ENCODE peak calls at places on chromosomes 11 and 22, in six cellular contexts. T is spleen, A is vagina, W is sigmoid colon, I is K562, B is HCT116. Z is an unnamed sample.

GRCh38 chr11:130476200-130476921 is 27.9 kb downstream of the ADAMTS15 start:
- DNase-seq in T (no peak), A (peak; percentile 55), W (no peak), I (no peak), B (no peak), Z (no peak)

GRCh38 chr22:44145544-44145943 is 35.2 kb upstream of the PARVG start:
- DNase-seq in T (no peak), A (no peak), W (peak; percentile 84), I (no peak), B (no peak), Z (no peak)

GRCh38 chr11:13679768-13680167 is 11.3 kb downstream of the FAR1 start:
- DNase-seq in T (no peak), A (no peak), W (no peak), I (no peak), B (no peak), Z (no peak)

GRCh38 chr11:132670921-132671675 is 861.2 kb downstream of the OPCML start:
- DNase-seq in T (no peak), A (no peak), W (no peak), I (no peak), B (no peak), Z (no peak)

GRCh38 chr11:14094481-14095037 is 132.0 kb downstream of the SPON1 start:
- DNase-seq in T (no peak), A (no peak), W (no peak), I (no peak), B (no peak), Z (no peak)

GRCh38 chr11:126185200-126186030 is 26.0 kb downstream of the RPUSD4 start:
- DNase-seq in T (peak; percentile 48), A (no peak), W (no peak), I (no peak), B (no peak), Z (peak; percentile 28)

GRCh38 chr22:24441406-24442351 is 14.3 kb downstream of the ADORA2A start:
- DNase-seq in T (no peak), A (no peak), W (no peak), I (no peak), B (no peak), Z (no peak)

GRCh38 chr11:119584193-119585037 is 144.6 kb downstream of the NECTIN1 start:
- DNase-seq in T (no peak), A (no peak), W (peak; percentile 68), I (peak; percentile 77), B (no peak), Z (peak; percentile 95)

GRCh38 chr22:50319503-50319951 is 7.3 kb downstream of the DENND6B start:
- DNase-seq in T (peak; percentile 78), A (no peak), W (no peak), I (no peak), B (no peak), Z (no peak)

GRCh38 chr11:47992959-47993820 is 12.8 kb downstream of the PTPRJ start:
- DNase-seq in T (peak; percentile 39), A (no peak), W (no peak), I (peak; percentile 66), B (peak; percentile 72), Z (no peak)

GRCh38 chr11:121418625-121419114 is 33.4 kb upstream of the SORL1 start:
- DNase-seq in T (peak; percentile 88), A (no peak), W (no peak), I (no peak), B (no peak), Z (no peak)

GRCh38 chr22:22030493-22031182 is 48.1 kb upstream of the TOP3B start:
- DNase-seq in T (peak; percentile 88), A (no peak), W (no peak), I (peak; percentile 69), B (no peak), Z (peak; percentile 47)

GRCh38 chr22:17969732-17970131 is 54.6 kb downstream of the MICAL3 start:
- DNase-seq in T (peak; percentile 54), A (no peak), W (no peak), I (no peak), B (no peak), Z (no peak)

GRCh38 chr22:38788417-38788816 is 5.5 kb downstream of the DNAL4 start:
- DNase-seq in T (no peak), A (no peak), W (peak; percentile 79), I (no peak), B (no peak), Z (no peak)

GRCh38 chr11:72084960-72085359 is 4.3 kb downstream of the LRRC51 start:
- DNase-seq in T (no peak), A (no peak), W (no peak), I (no peak), B (no peak), Z (no peak)

GRCh38 chr11:119478711-119479285 is 55.8 kb upstream of the THY1 start:
- DNase-seq in T (no peak), A (peak; percentile 49), W (no peak), I (no peak), B (no peak), Z (peak; percentile 37)

GRCh38 chr22:42347281-42347824 is 76.9 kb upstream of the TCF20 start:
- DNase-seq in T (no peak), A (no peak), W (no peak), I (no peak), B (no peak), Z (no peak)

GRCh38 chr22:39932918-39933649 is 27.1 kb upstream of the TMA7B start:
- DNase-seq in T (no peak), A (no peak), W (no peak), I (peak; percentile 69), B (peak; percentile 35), Z (peak; percentile 95)

GRCh38 chr11:86116996-86117705 is 48.3 kb upstream of the PICALM start:
- DNase-seq in T (no peak), A (no peak), W (no peak), I (no peak), B (no peak), Z (no peak)

GRCh38 chr11:10328314-10329090 is 23.6 kb downstream of the ADM start:
- DNase-seq in T (no peak), A (no peak), W (no peak), I (no peak), B (no peak), Z (no peak)

GRCh38 chr11:90656171-90656570 is 433.3 kb upstream of the CHORDC1 start:
- DNase-seq in T (no peak), A (no peak), W (no peak), I (no peak), B (no peak), Z (peak; percentile 20)

GRCh38 chr11:125167292-125167953 is 2.9 kb downstream of the PKNOX2 start:
- DNase-seq in T (peak; percentile 72), A (no peak), W (peak; percentile 77), I (no peak), B (no peak), Z (peak; percentile 76)

GRCh38 chr11:57637626-57638004 is 12.1 kb downstream of the YPEL4 start:
- DNase-seq in T (no peak), A (no peak), W (no peak), I (no peak), B (no peak), Z (peak; percentile 90)

GRCh38 chr11:102590646-102591045 is 34.5 kb downstream of the MMP20 start:
- DNase-seq in T (no peak), A (no peak), W (no peak), I (no peak), B (no peak), Z (no peak)

GRCh38 chr11:132898021-132898420 is 634.3 kb downstream of the OPCML start:
- DNase-seq in T (no peak), A (no peak), W (no peak), I (no peak), B (no peak), Z (no peak)

GRCh38 chr11:130449246-130449990 is 973 bp downstream of the ADAMTS15 start:
- DNase-seq in T (no peak), A (no peak), W (no peak), I (no peak), B (no peak), Z (peak; percentile 64)

GRCh38 chr22:42947211-42947990 is 67.5 kb downstream of the PACSIN2 start:
- DNase-seq in T (no peak), A (no peak), W (no peak), I (no peak), B (peak; percentile 73), Z (no peak)

DNA sequence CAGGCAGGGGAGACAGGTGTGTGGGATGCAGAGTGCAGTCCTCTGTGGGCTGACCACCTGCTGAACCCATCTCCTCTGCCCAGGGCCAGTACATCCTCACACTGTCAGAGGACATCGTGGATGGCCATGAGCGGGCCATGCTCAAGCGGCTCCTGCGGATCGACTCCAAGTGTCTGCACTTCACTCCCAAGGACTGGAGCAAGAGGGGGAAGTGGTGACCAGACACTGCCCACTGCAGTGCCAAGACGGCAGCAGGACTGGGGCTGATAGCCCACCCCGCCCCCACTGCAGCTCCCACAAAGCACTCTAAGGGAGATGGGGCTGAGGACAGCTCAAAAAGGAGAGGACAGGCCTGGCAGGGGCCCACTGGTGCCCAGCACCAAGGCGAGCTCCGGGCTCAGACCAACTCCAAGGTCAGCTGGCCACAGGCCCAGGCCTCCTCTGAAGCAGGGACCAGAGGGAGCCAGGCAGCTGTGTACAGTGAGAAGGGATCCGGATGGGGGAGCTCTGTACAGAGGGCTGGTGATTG is 1.6 kb downstream of the RNASEH2C start:
- DNase-seq in T (no peak), A (no peak), W (no peak), I (peak; percentile 24), B (no peak), Z (no peak)
- H3K4me3 ChIP-seq in T (peak overlapping the region; percentile 95), A (peak overlapping the region; percentile 68), W (peak overlapping the region; percentile 72), I (peak overlapping the region; percentile 64), B (peak overlapping the region; percentile 83), Z (peak overlapping the region; percentile 99)

DNA sequence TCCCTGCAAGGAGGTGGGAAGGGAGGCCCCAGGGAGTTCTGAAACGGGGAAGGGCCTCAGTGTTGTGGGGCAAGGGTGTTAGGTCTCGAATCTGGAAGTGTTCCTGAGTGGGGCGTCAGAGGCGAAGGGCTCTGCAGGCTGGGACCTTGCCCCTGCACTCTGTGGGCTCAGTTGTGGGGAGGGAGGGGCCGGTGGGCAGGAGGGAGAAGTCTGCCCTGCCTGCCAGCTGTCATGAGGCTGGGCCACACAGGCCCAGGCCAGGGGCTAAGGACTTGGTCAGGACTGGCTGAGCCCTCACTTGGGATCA is at the start of gene CRACR2B:
- DNase-seq in T (peak; percentile 84), A (no peak), W (no peak), I (no peak), B (no peak), Z (no peak)
- TF ChIP-seq POLR2AphosphoS5 in T (no peak), A (no peak), W (no peak), I (no peak), B (no peak), Z (no peak)

GRCh38 chr11:76004400-76004799 is 189.4 kb downstream of the UVRAG start:
- DNase-seq in T (no peak), A (no peak), W (no peak), I (no peak), B (no peak), Z (no peak)
- H3K4me3 ChIP-seq in T (no peak overlapping the region), A (no peak overlapping the region), W (no peak overlapping the region), I (no peak overlapping the region), B (no peak overlapping the region), Z (no peak overlapping the region)

DNA sequence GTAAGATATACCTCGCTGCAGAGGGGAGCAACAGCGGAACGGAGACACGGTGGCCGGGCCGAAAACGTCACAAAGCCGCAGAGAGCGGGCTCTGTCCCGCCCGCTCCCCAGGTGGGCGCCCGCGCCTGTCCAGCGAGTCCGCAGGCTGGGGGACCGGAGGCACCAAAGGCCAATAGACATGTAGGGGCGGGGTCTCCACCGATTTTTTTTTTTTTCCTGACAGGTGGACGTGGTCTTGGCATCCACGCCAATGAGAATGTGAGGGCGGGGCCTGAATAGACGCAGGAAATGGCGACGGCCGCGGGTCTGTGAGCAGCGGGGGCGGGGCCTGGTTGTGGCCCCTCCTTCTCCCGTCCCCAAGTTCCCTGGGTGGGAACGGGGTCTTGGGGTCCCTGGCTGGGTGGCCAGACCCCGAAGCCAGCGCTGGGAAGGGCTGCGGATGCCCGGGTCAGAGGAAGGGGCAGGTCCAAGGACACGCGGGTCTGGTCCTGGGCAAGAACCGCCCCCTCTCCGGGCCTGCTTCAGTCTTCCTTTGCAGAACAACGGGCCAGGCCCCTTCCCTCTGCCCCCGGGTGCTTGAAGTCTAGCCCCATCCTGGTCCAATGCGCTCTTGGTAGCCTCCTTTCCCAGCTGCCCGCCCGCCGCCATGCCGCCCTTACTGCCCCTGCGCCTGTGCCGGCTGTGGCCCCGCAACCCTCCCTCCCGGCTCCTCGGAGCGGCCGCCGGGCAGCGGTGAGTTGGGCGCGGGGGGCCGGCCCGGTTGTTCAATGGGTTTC is at the start of gene DNAJC4:
- DNase-seq in T (peak; percentile 97), A (no peak), W (peak; percentile 96), I (peak; percentile 76), B (peak; percentile 89), Z (peak; percentile 100)
- TF ChIP-seq POLR2AphosphoS5 in T (peak; percentile 78), A (peak; percentile 94), W (peak; percentile 76), I (peak; percentile 39), B (peak; percentile 84), Z (peak; percentile 85)